ENCODE peak calls at places on chromosomes 2 and 18, in seven cellular contexts. B, D, W, Q, E, T and P are unnamed samples.

GRCh38 chr2:9167718-9168657 is 38.6 kb upstream of the ASAP2 start:
- DNase-seq in B (no peak), D (no peak), W (no peak), Q (peak), E (no peak), T (no peak), P (peak)

GRCh38 chr18:9287037-9287436 is 47.5 kb upstream of the TWSG1 start:
- DNase-seq in B (no peak), D (no peak), W (no peak), Q (no peak), E (no peak), T (no peak), P (no peak)

GRCh38 chr2:214203744-214204289 is 207.0 kb upstream of the VWC2L start:
- DNase-seq in B (no peak), D (no peak), W (no peak), Q (no peak), E (no peak), T (no peak), P (no peak)

GRCh38 chr18:50089702-50090101 is 105.2 kb downstream of the MYO5B start:
- DNase-seq in B (no peak), D (no peak), W (no peak), Q (no peak), E (no peak), T (no peak), P (no peak)

GRCh38 chr2:74540291-74540690 is 10.6 kb downstream of the HTRA2 start:
- DNase-seq in B (no peak), D (no peak), W (no peak), Q (peak), E (no peak), T (no peak), P (no peak)

GRCh38 chr2:237048595-237048994 is 37.1 kb upstream of the COPS8 start:
- DNase-seq in B (no peak), D (no peak), W (no peak), Q (no peak), E (no peak), T (no peak), P (no peak)

GRCh38 chr2:195818521-195818920 is 161.5 kb downstream of the SLC39A10 start:
- DNase-seq in B (no peak), D (no peak), W (no peak), Q (no peak), E (peak), T (no peak), P (no peak)

GRCh38 chr2:113075030-113075429 is 7.3 kb downstream of the IL1F10 start:
- DNase-seq in B (no peak), D (no peak), W (no peak), Q (no peak), E (no peak), T (no peak), P (no peak)

GRCh38 chr18:36396190-36396589 is 98.7 kb downstream of the FHOD3 start:
- DNase-seq in B (no peak), D (no peak), W (no peak), Q (no peak), E (no peak), T (no peak), P (no peak)

GRCh38 chr2:3229221-3229620 is 148.4 kb downstream of the EIPR1 start:
- DNase-seq in B (no peak), D (no peak), W (no peak), Q (no peak), E (no peak), T (no peak), P (no peak)

GRCh38 chr2:191677091-191677645 is 768 bp upstream of the NABP1 start:
- DNase-seq in B (peak), D (no peak), W (no peak), Q (no peak), E (peak), T (peak), P (no peak)